ENCODE peak calls at places on chromosomes 5 and 9, in five cellular contexts. Z is stimulated activated CD4-positive, alpha-beta T cell treated with anti-CD3 and anti-CD28 coated beads, Interleukin-4, amount 100 ng/mL, for 48 hours; U is ELR; I is RPMI7951; N is kidney. Y is an unnamed sample.

GRCh38 chr5:32760091-32760509 is 49.0 kb downstream of the NPR3 start:
- DNase-seq in Z (no peak), U (peak; percentile 92), I (peak; percentile 67), N (no peak), Y (no peak)

GRCh38 chr5:149153751-149154610 is 12.7 kb downstream of the ABLIM3 start:
- DNase-seq in Z (no peak), U (no peak), I (peak; percentile 74), N (no peak), Y (no peak)

GRCh38 chr9:89436326-89436725 is 61.6 kb downstream of the SEMA4D start:
- DNase-seq in Z (no peak), U (no peak), I (no peak), N (no peak), Y (no peak)

GRCh38 chr5:121962943-121963342 is 1.2 kb downstream of the SRFBP1 start:
- DNase-seq in Z (no peak), U (peak; percentile 49), I (no peak), N (no peak), Y (no peak)

GRCh38 chr9:133823189-133824105 is 85.3 kb upstream of the SARDH start:
- DNase-seq in Z (no peak), U (no peak), I (no peak), N (no peak), Y (no peak)

GRCh38 chr5:54616031-54616430 is 98.5 kb downstream of the SNX18 start:
- DNase-seq in Z (no peak), U (no peak), I (no peak), N (no peak), Y (no peak)

GRCh38 chr9:35495984-35496383 is 6.1 kb downstream of the RUSC2 start:
- DNase-seq in Z (no peak), U (no peak), I (no peak), N (no peak), Y (no peak)

GRCh38 chr5:81046041-81046440 is 85.9 kb downstream of the RASGRF2 start:
- DNase-seq in Z (no peak), U (no peak), I (no peak), N (no peak), Y (no peak)

GRCh38 chr9:5436441-5436840 is 1.3 kb downstream of the PLGRKT start:
- DNase-seq in Z (no peak), U (no peak), I (no peak), N (no peak), Y (no peak)

Y was measured in progenitor cell of endocrine pancreas.